ENCODE peak calls at places on chromosomes 1 and 21, in nine cellular contexts. J, H, W, Y, M, U, P, N and X are unnamed samples.

GRCh38 chr1:238409191-238409846 is 518.6 kb upstream of the ZP4 start:
- DNase-seq in J (no peak), H (no peak), W (no peak), Y (no peak), M (no peak), U (no peak), P (no peak), N (no peak), X (no peak)

GRCh38 chr1:31380181-31380580 is 7.3 kb upstream of the FABP3 start:
- DNase-seq in J (no peak), H (no peak), W (no peak), Y (no peak), M (no peak), U (no peak), P (no peak), N (no peak), X (no peak)

GRCh38 chr1:84944767-84945486 is 51.9 kb upstream of the LPAR3 start:
- DNase-seq in J (no peak), H (peak; percentile 77), W (no peak), Y (no peak), M (peak; percentile 24), U (no peak), P (peak; percentile 68), N (no peak), X (peak; percentile 49)

GRCh38 chr1:223234164-223234501 is 91.1 kb upstream of the TLR5 start:
- DNase-seq in J (no peak), H (no peak), W (no peak), Y (no peak), M (no peak), U (no peak), P (no peak), N (no peak), X (no peak)

GRCh38 chr21:33871171-33871570 is 44.4 kb downstream of the ATP5PO start:
- DNase-seq in J (no peak), H (no peak), W (no peak), Y (no peak), M (no peak), U (no peak), P (no peak), N (no peak), X (no peak)

GRCh38 chr1:55311057-55311631 is 96.0 kb upstream of the USP24 start:
- DNase-seq in J (no peak), H (no peak), W (no peak), Y (no peak), M (peak; percentile 9), U (no peak), P (no peak), N (no peak), X (no peak)

GRCh38 chr21:35329940-35330670 is 281.0 kb upstream of the RUNX1 start:
- DNase-seq in J (no peak), H (no peak), W (no peak), Y (no peak), M (no peak), U (no peak), P (no peak), N (no peak), X (no peak)

GRCh38 chr1:208240698-208241355 is 3.4 kb downstream of the PLXNA2 start:
- DNase-seq in J (no peak), H (no peak), W (no peak), Y (no peak), M (no peak), U (no peak), P (no peak), N (no peak), X (no peak)

GRCh38 chr21:23977971-23978370 is 1629.3 kb downstream of the MRPL39 start:
- DNase-seq in J (no peak), H (no peak), W (no peak), Y (no peak), M (no peak), U (no peak), P (no peak), N (no peak), X (no peak)

GRCh38 chr21:42258150-42258884 is 39.4 kb downstream of the ABCG1 start:
- DNase-seq in J (peak; percentile 32), H (peak; percentile 70), W (no peak), Y (peak; percentile 87), M (peak; percentile 60), U (peak; percentile 76), P (peak; percentile 71), N (peak; percentile 93), X (peak; percentile 62)

GRCh38 chr1:84504580-84505021 is 1.6 kb upstream of the SPATA1 start:
- DNase-seq in J (no peak), H (no peak), W (no peak), Y (no peak), M (no peak), U (no peak), P (no peak), N (no peak), X (no peak)

GRCh38 chr1:201302168-201302896 is 19.0 kb downstream of the PKP1 start:
- DNase-seq in J (no peak), H (no peak), W (no peak), Y (no peak), M (no peak), U (no peak), P (no peak), N (no peak), X (no peak)

GRCh38 chr1:62452951-62453350 is 16.1 kb downstream of the USP1 start:
- DNase-seq in J (no peak), H (no peak), W (no peak), Y (no peak), M (no peak), U (no peak), P (no peak), N (no peak), X (no peak)

GRCh38 chr1:45924736-45925135 is 121.3 kb downstream of the MAST2 start:
- DNase-seq in J (no peak), H (no peak), W (no peak), Y (no peak), M (no peak), U (no peak), P (no peak), N (no peak), X (no peak)

GRCh38 chr1:31628931-31629582 is 11.6 kb downstream of the HCRTR1 start:
- DNase-seq in J (no peak), H (no peak), W (no peak), Y (no peak), M (no peak), U (no peak), P (no peak), N (no peak), X (no peak)

GRCh38 chr1:14678011-14678638 is 79.6 kb downstream of the KAZN start:
- DNase-seq in J (no peak), H (no peak), W (no peak), Y (no peak), M (no peak), U (no peak), P (no peak), N (no peak), X (no peak)

DNA sequence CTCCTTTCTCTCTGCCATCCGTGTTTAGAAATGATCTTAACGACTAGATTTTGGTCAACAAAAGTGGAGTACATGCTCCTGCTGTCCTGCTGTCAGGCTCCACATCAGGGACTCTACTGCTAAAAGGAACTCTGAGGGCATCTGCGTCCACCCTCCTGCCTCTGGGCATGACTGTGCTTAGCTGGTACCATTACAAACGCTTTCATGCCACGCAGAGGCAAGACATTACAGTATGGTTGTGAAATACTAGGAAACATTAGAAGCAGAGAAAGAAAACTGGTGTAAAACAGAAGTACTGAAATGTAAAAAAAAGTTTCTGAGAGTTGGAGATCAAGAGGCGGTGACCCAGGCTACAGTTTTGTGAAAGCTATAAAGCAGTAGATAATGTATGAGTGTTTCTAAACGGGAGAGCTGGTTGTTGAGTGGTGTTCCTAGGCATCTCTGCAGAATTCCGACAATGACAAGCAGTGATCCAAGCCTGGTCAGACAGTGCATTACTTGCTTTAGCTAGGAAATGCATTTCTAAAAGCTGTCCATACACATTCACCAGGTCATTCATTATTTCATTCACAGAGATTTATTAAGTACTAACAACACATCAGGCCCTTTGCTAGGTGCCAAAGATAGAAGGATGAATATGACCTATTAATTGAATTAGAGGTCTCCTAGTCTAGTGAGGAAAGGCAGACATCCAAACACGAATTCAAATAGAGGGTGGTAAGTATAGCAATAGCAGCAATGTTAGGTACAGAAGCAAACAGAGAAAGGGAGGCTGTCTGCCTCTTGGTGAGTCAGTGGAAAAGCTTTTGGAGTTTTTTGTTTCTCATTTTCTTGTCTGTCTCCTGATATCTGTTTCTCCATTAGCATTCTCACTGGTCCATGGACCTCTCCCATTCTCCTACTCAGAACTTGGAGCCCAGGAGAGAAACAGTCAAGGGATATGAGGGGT is 401.9 kb downstream of the LMO4 start:
- DNase-seq in J (no peak), H (no peak), W (no peak), Y (no peak), M (no peak), U (no peak), P (no peak), N (no peak), X (no peak)
- H3K27ac ChIP-seq in J (no peak overlapping the region), H (no peak overlapping the region), W (no peak overlapping the region), Y (no peak overlapping the region), M (no peak overlapping the region), U (no peak overlapping the region), P (no peak overlapping the region), N (no peak overlapping the region), X (no peak overlapping the region)

GRCh38 chr1:213094446-213094845 is 43.4 kb downstream of the RPS6KC1 start:
- DNase-seq in J (no peak), H (no peak), W (no peak), Y (no peak), M (no peak), U (no peak), P (no peak), N (no peak), X (no peak)
- H3K27ac ChIP-seq in J (no peak overlapping the region), H (no peak overlapping the region), W (no peak overlapping the region), Y (no peak overlapping the region), M (no peak overlapping the region), U (no peak overlapping the region), P (no peak overlapping the region), N (no peak overlapping the region), X (peak overlapping the region; percentile 69)

DNA sequence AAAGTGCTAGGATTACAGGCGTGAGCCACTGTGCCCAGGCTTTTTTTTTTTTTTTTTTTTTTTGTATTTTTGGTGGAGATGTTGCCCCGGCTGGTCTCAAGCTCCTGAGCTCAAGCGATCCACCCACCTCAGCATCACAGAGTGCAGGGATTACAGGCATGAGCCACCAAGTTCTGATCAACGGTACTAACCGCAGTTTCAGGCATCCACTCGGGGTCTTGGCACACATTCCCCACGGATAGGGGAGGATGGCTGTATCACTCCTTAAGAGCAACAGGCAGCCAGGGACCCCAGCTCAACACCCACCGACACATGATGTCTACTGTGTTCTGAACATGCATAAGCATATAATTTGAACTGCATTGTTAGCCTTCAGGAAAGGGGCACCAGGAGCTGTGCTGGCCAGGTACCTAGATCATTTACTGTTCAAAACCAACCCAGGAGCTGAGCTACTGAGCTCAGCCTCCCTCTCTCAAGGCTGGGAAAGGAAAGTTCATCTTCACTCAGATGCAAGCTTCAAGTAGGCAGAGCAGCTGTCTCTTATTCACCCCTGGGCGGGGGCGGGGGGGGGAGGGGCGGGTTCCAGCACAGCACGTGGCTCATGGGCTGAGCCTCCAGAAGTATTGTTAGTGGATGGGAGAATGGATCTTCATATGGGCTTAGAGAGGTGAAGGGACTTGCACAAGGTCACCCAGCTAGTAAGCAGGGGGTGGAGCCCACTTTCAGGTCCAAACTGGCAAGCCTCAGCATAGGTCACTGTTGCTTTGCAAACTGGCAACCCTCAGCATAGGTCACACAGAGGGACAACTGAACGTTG is 24.6 kb downstream of the CAPZB start:
- DNase-seq in J (no peak), H (no peak), W (no peak), Y (no peak), M (no peak), U (no peak), P (no peak), N (no peak), X (no peak)
- H3K27ac ChIP-seq in J (no peak overlapping the region), H (no peak overlapping the region), W (peak overlapping the region; percentile 44), Y (no peak overlapping the region), M (no peak overlapping the region), U (no peak overlapping the region), P (peak overlapping the region; percentile 54), N (no peak overlapping the region), X (no peak overlapping the region)

GRCh38 chr1:158146165-158146564 is 34.5 kb upstream of the CD1D start:
- DNase-seq in J (no peak), H (no peak), W (no peak), Y (no peak), M (no peak), U (no peak), P (no peak), N (no peak), X (no peak)
- H3K27ac ChIP-seq in J (no peak overlapping the region), H (peak overlapping the region; percentile 52), W (peak overlapping the region; percentile 63), Y (no peak overlapping the region), M (peak overlapping the region; percentile 1), U (peak overlapping the region; percentile 45), P (no peak overlapping the region), N (no peak overlapping the region), X (no peak overlapping the region)